ENCODE peak calls at places on chromosomes 7 and 10, in four cellular contexts. One of them, this sample, is unnamed.

GRCh38 chr7:1671876-1672451 is 1.9 kb downstream of the ELFN1 start:
- DNase-seq in cardiac fibroblast: no peak
- DNase-seq in gastrocnemius medialis: no peak
- DNase-seq in iPS DF 19.7: no peak
- DNase-seq in this sample: no peak

GRCh38 chr7:100476108-100476780 is 2.8 kb downstream of the TSC22D4 start:
- DNase-seq in cardiac fibroblast: no peak
- DNase-seq in gastrocnemius medialis: no peak
- DNase-seq in iPS DF 19.7: no peak
- DNase-seq in this sample: no peak

GRCh38 chr7:130903358-130903974 is 169.5 kb upstream of the KLF14 start:
- DNase-seq in cardiac fibroblast: peak
- DNase-seq in gastrocnemius medialis: no peak
- DNase-seq in iPS DF 19.7: no peak
- DNase-seq in this sample: no peak

GRCh38 chr10:114095676-114096331 is 52.1 kb downstream of the ADRB1 start:
- DNase-seq in cardiac fibroblast: no peak
- DNase-seq in gastrocnemius medialis: no peak
- DNase-seq in iPS DF 19.7: no peak
- DNase-seq in this sample: no peak

GRCh38 chr10:12235796-12236195 is 39.8 kb downstream of the CDC123 start:
- DNase-seq in cardiac fibroblast: no peak
- DNase-seq in gastrocnemius medialis: no peak
- DNase-seq in iPS DF 19.7: no peak
- DNase-seq in this sample: no peak

GRCh38 chr7:151598045-151598444 is 78.3 kb upstream of the RHEB start:
- DNase-seq in cardiac fibroblast: peak
- DNase-seq in gastrocnemius medialis: no peak
- DNase-seq in iPS DF 19.7: no peak
- DNase-seq in this sample: no peak

GRCh38 chr7:25037325-25037724 is 57.3 kb upstream of the OSBPL3 start:
- DNase-seq in cardiac fibroblast: peak
- DNase-seq in gastrocnemius medialis: no peak
- DNase-seq in iPS DF 19.7: no peak
- DNase-seq in this sample: no peak

GRCh38 chr7:92634924-92635519 is 44.8 kb upstream of the FAM133B start:
- DNase-seq in cardiac fibroblast: peak
- DNase-seq in gastrocnemius medialis: no peak
- DNase-seq in iPS DF 19.7: no peak
- DNase-seq in this sample: no peak

GRCh38 chr7:19268737-19269136 is 123.5 kb upstream of the FERD3L start:
- DNase-seq in cardiac fibroblast: peak
- DNase-seq in gastrocnemius medialis: no peak
- DNase-seq in iPS DF 19.7: no peak
- DNase-seq in this sample: no peak

GRCh38 chr10:69180525-69181204 is 631 bp downstream of the SUPV3L1 start:
- DNase-seq in cardiac fibroblast: peak
- DNase-seq in gastrocnemius medialis: no peak
- DNase-seq in iPS DF 19.7: peak
- DNase-seq in this sample: no peak

GRCh38 chr7:121344093-121344492 is 15.3 kb downstream of the WNT16 start:
- DNase-seq in cardiac fibroblast: peak
- DNase-seq in gastrocnemius medialis: no peak
- DNase-seq in iPS DF 19.7: no peak
- DNase-seq in this sample: no peak

GRCh38 chr7:76296743-76297740 is 5.4 kb upstream of the HSPB1 start:
- DNase-seq in cardiac fibroblast: peak
- DNase-seq in gastrocnemius medialis: peak
- DNase-seq in iPS DF 19.7: no peak
- DNase-seq in this sample: no peak

GRCh38 chr7:124566576-124566975 is 199.0 kb downstream of the GPR37 start:
- DNase-seq in cardiac fibroblast: no peak
- DNase-seq in gastrocnemius medialis: no peak
- DNase-seq in iPS DF 19.7: peak
- DNase-seq in this sample: peak

GRCh38 chr10:78199759-78200158 is 166.1 kb downstream of the RPS24 start:
- DNase-seq in cardiac fibroblast: no peak
- DNase-seq in gastrocnemius medialis: no peak
- DNase-seq in iPS DF 19.7: no peak
- DNase-seq in this sample: no peak

GRCh38 chr10:4825868-4826787 is at the start of gene AKR1E2:
- DNase-seq in cardiac fibroblast: peak
- DNase-seq in gastrocnemius medialis: peak
- DNase-seq in iPS DF 19.7: peak
- DNase-seq in this sample: peak

GRCh38 chr7:82559203-82559805 is 115.7 kb upstream of the CACNA2D1 start:
- DNase-seq in cardiac fibroblast: no peak
- DNase-seq in gastrocnemius medialis: no peak
- DNase-seq in iPS DF 19.7: no peak
- DNase-seq in this sample: no peak

GRCh38 chr7:44162179-44162578 is 21.0 kb upstream of the MYL7 start:
- DNase-seq in cardiac fibroblast: no peak
- DNase-seq in gastrocnemius medialis: no peak
- DNase-seq in iPS DF 19.7: no peak
- DNase-seq in this sample: no peak

This sample was measured in NT2/D1.